ENCODE peak calls at places on chromosome 3, in seven cellular contexts. V is brain microvascular endothelial cell, E is GM06990, I is IMR-90, W is mucosa of descending colon, U is heart left ventricle, R is GM23248. L is an unnamed sample.
A peak's percentile ranks its signal among the peaks of the same experiment; 100 is the strongest.

GRCh38 chr3:122564155-122564912 is at the start of the genes DTX3L and PARP9:
- DNase-seq in U (peak; percentile 90), E (peak; percentile 82), W (peak; percentile 90), V (peak; percentile 65), R (peak; percentile 91), I (peak; percentile 73), L (peak; percentile 58)

GRCh38 chr3:73072634-73073033 is 11.2 kb downstream of the EBLN2 start:
- DNase-seq in E (no peak), V (no peak), W (no peak), I (no peak), R (no peak), U (no peak), L (peak; percentile 49)

GRCh38 chr3:123678108-123678511 is 93.3 kb upstream of the HACD2 start:
- DNase-seq in E (no peak), I (peak; percentile 97), U (no peak), W (no peak), V (peak; percentile 86), R (peak; percentile 85), L (no peak)

GRCh38 chr3:139439278-139439677 is 37.0 kb downstream of the RBP2 start:
- DNase-seq in R (no peak), E (no peak), W (no peak), I (no peak), U (no peak), V (no peak), L (no peak)

GRCh38 chr3:171328419-171329082 is 131.7 kb downstream of the TNIK start:
- DNase-seq in E (no peak), I (no peak), V (no peak), U (no peak), R (peak; percentile 34), W (peak; percentile 47), L (peak; percentile 32)

GRCh38 chr3:123375014-123375940 is 73.6 kb downstream of the ADCY5 start:
- DNase-seq in U (peak; percentile 64), V (no peak), W (no peak), E (no peak), R (no peak), I (no peak), L (no peak)

GRCh38 chr3:188164248-188164687 is 10.3 kb downstream of the LPP start:
- DNase-seq in R (no peak), E (no peak), I (no peak), U (no peak), W (peak; percentile 75), V (no peak), L (no peak)

GRCh38 chr3:108130705-108131104 is 39.9 kb upstream of the CD47 start:
- DNase-seq in W (no peak), I (peak; percentile 53), R (peak; percentile 77), E (no peak), V (no peak), U (no peak), L (no peak)

GRCh38 chr3:66819993-66820501 is 178.1 kb upstream of the KBTBD8 start:
- DNase-seq in E (no peak), R (no peak), W (no peak), I (no peak), U (no peak), V (no peak), L (no peak)

GRCh38 chr3:196181127-196181546 is 30.1 kb downstream of the ZDHHC19 start:
- DNase-seq in I (no peak), V (no peak), W (peak; percentile 26), E (peak; percentile 60), U (no peak), R (no peak), L (peak; percentile 53)

GRCh38 chr3:32575451-32575850 is 4.8 kb upstream of the DYNC1LI1 start:
- DNase-seq in E (no peak), I (peak; percentile 69), R (peak; percentile 67), U (no peak), W (no peak), V (peak; percentile 16), L (no peak)

GRCh38 chr3:174229916-174230315 is 629.2 kb upstream of the NAALADL2 start:
- DNase-seq in I (peak; percentile 4), W (no peak), E (no peak), R (peak; percentile 31), V (peak; percentile 7), U (no peak), L (no peak)

GRCh38 chr3:99902091-99902490 is 84.4 kb downstream of the CMSS1 start:
- DNase-seq in W (no peak), R (peak; percentile 25), V (peak; percentile 29), I (peak; percentile 43), E (peak; percentile 17), U (no peak), L (no peak)

GRCh38 chr3:13018561-13019242 is 54.5 kb downstream of the IQSEC1 start:
- DNase-seq in I (no peak), U (no peak), R (peak; percentile 14), V (no peak), E (no peak), W (no peak), L (no peak)

GRCh38 chr3:13016083-13016725 is 57.0 kb downstream of the IQSEC1 start:
- DNase-seq in I (no peak), R (peak; percentile 7), W (peak; percentile 69), V (no peak), U (peak; percentile 75), E (peak; percentile 84), L (peak; percentile 88)

GRCh38 chr3:13016726-13017255 is 56.4 kb downstream of the IQSEC1 start:
- DNase-seq in I (no peak), V (no peak), R (no peak), W (no peak), E (no peak), U (no peak), L (no peak)

GRCh38 chr3:13018039-13018431 is 55.2 kb downstream of the IQSEC1 start:
- DNase-seq in W (no peak), I (no peak), V (no peak), E (no peak), U (no peak), R (peak; percentile 73), L (no peak)

GRCh38 chr3:13017361-13018038 is 55.7 kb downstream of the IQSEC1 start:
- DNase-seq in W (no peak), R (no peak), U (no peak), V (no peak), E (no peak), I (no peak), L (no peak)
- H3K4me3 ChIP-seq in W (no peak overlapping the region), R (no peak overlapping the region), U (no peak overlapping the region), V (no peak overlapping the region), E (no peak overlapping the region), I (no peak overlapping the region), L (no peak overlapping the region)

GRCh38 chr3:169077394-169077906 is 586.1 kb downstream of the MECOM start:
- DNase-seq in U (no peak), V (no peak), R (no peak), W (no peak), E (peak; percentile 14), I (no peak), L (no peak)

GRCh38 chr3:169085827-169086226 is 577.7 kb downstream of the MECOM start:
- DNase-seq in W (no peak), E (no peak), R (peak; percentile 94), U (no peak), I (peak; percentile 94), V (peak; percentile 89), L (no peak)

GRCh38 chr3:169082634-169083033 is 580.9 kb downstream of the MECOM start:
- DNase-seq in W (no peak), I (no peak), V (no peak), R (no peak), E (no peak), U (no peak), L (no peak)

GRCh38 chr3:169082076-169082475 is 581.4 kb downstream of the MECOM start:
- DNase-seq in V (no peak), U (no peak), R (peak; percentile 12), I (no peak), E (no peak), W (no peak), L (no peak)

DNA sequence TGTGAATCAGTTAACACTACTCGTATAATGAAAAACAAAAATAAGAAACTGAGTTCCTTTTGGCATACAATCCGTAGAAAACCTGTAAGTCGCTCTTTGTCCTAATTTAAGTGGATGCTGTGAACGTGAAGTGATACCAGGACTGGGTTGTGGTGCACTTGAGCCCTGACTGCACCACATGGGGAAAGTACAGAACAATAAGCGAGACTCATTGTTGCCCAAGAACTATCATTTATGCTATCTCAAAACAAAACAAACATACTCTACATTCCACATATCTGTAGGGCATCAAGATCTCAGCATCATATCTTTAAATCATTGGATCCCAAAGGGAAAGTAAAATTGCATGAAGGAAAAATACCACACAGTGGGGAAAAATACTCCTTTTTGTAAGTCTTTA is 580.4 kb downstream of the MECOM start:
- DNase-seq in E (no peak), W (no peak), U (no peak), I (no peak), V (no peak), R (no peak), L (no peak)
- H3K4me3 ChIP-seq in E (no peak overlapping the region), W (no peak overlapping the region), U (no peak overlapping the region), I (no peak overlapping the region), V (no peak overlapping the region), R (no peak overlapping the region), L (no peak overlapping the region)

GRCh38 chr3:12981631-12982265 is 91.5 kb downstream of the IQSEC1 start:
- DNase-seq in I (no peak), V (no peak), W (no peak), U (no peak), R (no peak), E (no peak), L (no peak)

GRCh38 chr3:12979151-12979946 is 93.9 kb downstream of the IQSEC1 start:
- DNase-seq in R (no peak), V (no peak), E (no peak), W (no peak), U (no peak), I (no peak), L (no peak)

GRCh38 chr3:12982619-12983101 is 90.6 kb downstream of the IQSEC1 start:
- DNase-seq in U (no peak), R (no peak), W (no peak), E (no peak), I (no peak), V (no peak), L (no peak)

GRCh38 chr3:12979947-12980487 is 93.2 kb downstream of the IQSEC1 start:
- DNase-seq in I (no peak), U (no peak), E (no peak), W (no peak), R (no peak), V (no peak), L (no peak)

DNA sequence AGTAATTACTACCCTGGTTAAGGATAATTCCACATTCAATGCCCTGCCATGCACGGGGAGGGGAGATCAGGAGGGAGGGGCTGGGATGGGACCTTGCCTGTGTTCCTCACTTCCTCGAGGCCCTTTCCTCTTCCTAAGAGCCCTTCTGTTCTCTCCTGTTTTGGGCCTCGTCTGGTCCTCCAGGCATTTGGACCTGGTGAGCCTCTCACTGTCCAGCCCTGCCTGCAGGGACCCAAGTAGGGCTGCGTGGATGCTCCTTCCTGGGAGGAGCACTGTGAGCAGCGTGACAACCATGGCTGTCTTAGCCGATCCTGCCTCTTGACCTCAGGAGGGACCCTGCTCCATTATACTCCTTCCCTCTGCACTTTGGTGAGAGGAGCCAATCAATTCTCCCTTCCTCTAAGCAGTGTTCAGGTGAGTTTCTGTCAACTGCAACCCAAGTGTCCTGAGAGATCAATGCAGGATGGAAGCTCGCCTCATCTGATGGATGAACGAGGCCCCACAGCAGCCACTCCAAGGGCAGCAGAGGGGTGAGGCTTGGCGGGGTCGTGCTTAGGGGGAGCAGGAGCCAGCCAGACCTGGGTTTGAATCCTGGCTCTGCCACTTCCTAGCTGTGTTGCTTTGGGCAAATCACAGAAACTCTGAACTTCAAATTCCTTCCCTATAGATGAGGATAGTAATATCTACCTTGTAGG is 92.5 kb downstream of the IQSEC1 start:
- DNase-seq in I (no peak), V (no peak), E (no peak), R (no peak), U (no peak), W (no peak), L (no peak)
- H3K4me3 ChIP-seq in I (no peak overlapping the region), V (no peak overlapping the region), E (no peak overlapping the region), R (no peak overlapping the region), U (no peak overlapping the region), W (no peak overlapping the region), L (no peak overlapping the region)

GRCh38 chr3:44235604-44236484 is 5.8 kb upstream of the TOPAZ1 start:
- DNase-seq in W (peak; percentile 33), U (peak; percentile 55), E (no peak), R (peak; percentile 92), V (peak; percentile 88), I (peak; percentile 85), L (peak; percentile 83)
- H3K4me3 ChIP-seq in W (no peak overlapping the region), U (no peak overlapping the region), E (no peak overlapping the region), R (no peak overlapping the region), V (no peak overlapping the region), I (no peak overlapping the region), L (no peak overlapping the region)

L was measured in Jurkat, Clone E6-1.